ENCODE peak calls at places on chromosome 10, in six cellular contexts. X is transverse colon, C is sigmoid colon, Y is stomach, R is esophagus muscularis mucosa, Z is GM12878. M is an unnamed sample.

GRCh38 chr10:13984647-13985155 is 346.0 kb downstream of the FRMD4A start:
- DNase-seq in Y (no peak), X (no peak), C (no peak), R (no peak), Z (no peak), M (no peak)

GRCh38 chr10:7696545-7696944 is 6.6 kb upstream of the ITIH2 start:
- DNase-seq in Z (no peak), C (peak), Y (peak), R (no peak), X (no peak), M (peak)

GRCh38 chr10:47318706-47319105 is 3.5 kb upstream of the GDF2 start:
- DNase-seq in Y (no peak), Z (no peak), R (no peak), X (no peak), C (no peak), M (no peak)

GRCh38 chr10:3467052-3467906 is 294.7 kb upstream of the PITRM1 start:
- DNase-seq in Z (no peak), Y (peak), R (peak), C (peak), X (peak), M (peak)

GRCh38 chr10:68516766-68517165 is 10.6 kb downstream of the SLC25A16 start:
- DNase-seq in Y (no peak), X (no peak), R (no peak), Z (no peak), C (no peak), M (no peak)

GRCh38 chr10:25725917-25726716 is 207.9 kb upstream of the MYO3A start:
- DNase-seq in R (no peak), X (no peak), Y (no peak), C (no peak), Z (no peak), M (no peak)

GRCh38 chr10:49280001-49280408 is 19.0 kb upstream of the C10orf71 start:
- DNase-seq in R (no peak), C (peak), Z (no peak), Y (peak), X (no peak), M (peak)

GRCh38 chr10:70679498-70679897 is 7.2 kb downstream of the ADAMTS14 start:
- DNase-seq in Z (no peak), R (no peak), Y (no peak), C (no peak), X (no peak), M (no peak)

GRCh38 chr10:11335167-11335652 is 276.2 kb downstream of the USP6NL start:
- DNase-seq in R (no peak), Z (no peak), Y (no peak), C (no peak), X (no peak), M (peak)

GRCh38 chr10:5779753-5780152 is 33.5 kb downstream of the GDI2 start:
- DNase-seq in C (no peak), Z (no peak), R (no peak), Y (no peak), X (no peak), M (no peak)

GRCh38 chr10:30738416-30738815 is 108.9 kb upstream of the LYZL2 start:
- DNase-seq in R (no peak), Z (no peak), Y (no peak), C (no peak), X (no peak), M (no peak)

GRCh38 chr10:35639651-35640311 is 2.3 kb downstream of the FZD8 start:
- DNase-seq in C (peak), X (peak), Z (no peak), Y (peak), R (no peak), M (peak)

GRCh38 chr10:14253079-14253478 is 77.6 kb downstream of the FRMD4A start:
- DNase-seq in C (no peak), Y (no peak), R (no peak), X (no peak), Z (no peak), M (no peak)

GRCh38 chr10:34907743-34908425 is 92.8 kb upstream of the PARD3 start:
- DNase-seq in Y (no peak), C (peak), R (no peak), Z (no peak), X (no peak), M (no peak)

GRCh38 chr10:69958232-69958902 is 94.3 kb upstream of the MACROH2A2 start:
- DNase-seq in C (no peak), Z (no peak), X (no peak), R (no peak), Y (peak), M (no peak)

GRCh38 chr10:96229568-96230030 is 41.8 kb downstream of the BLNK start:
- DNase-seq in C (peak), X (peak), R (no peak), Y (peak), Z (peak), M (peak)

GRCh38 chr10:24331457-24331856 is 122.5 kb downstream of the KIAA1217 start:
- DNase-seq in X (peak), C (no peak), Z (no peak), R (no peak), Y (peak), M (peak)

GRCh38 chr10:32412499-32412853 is 33.5 kb upstream of the CCDC7 start:
- DNase-seq in C (no peak), Z (no peak), Y (no peak), R (no peak), X (no peak), M (no peak)

DNA sequence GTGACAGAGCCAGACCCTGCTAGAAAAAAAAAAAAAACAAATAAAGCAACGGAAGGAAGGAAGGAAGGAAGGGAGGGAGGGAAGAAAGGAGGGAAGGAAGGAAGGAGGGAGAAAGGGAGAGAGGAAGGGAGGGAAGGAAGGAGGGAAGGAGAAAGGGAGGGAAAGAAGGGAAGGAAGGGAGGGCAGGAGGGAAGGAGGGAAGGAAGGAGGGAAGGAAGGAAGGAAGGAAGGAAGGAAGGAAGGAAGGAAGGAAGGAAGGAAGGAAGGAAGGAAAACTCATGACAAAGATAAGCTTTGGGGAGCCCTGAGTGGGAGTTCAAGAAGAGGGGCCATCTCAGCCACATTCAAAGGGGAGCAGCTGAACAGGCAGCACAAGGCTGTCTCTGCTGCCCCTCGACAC is 124.7 kb upstream of the MGMT start:
- DNase-seq in C (no peak), Z (no peak), X (no peak), Y (no peak), R (peak), M (no peak)
- TF ChIP-seq CTCF in C (no peak), Z (no peak), X (no peak), Y (no peak), R (no peak), M (no peak)

DNA sequence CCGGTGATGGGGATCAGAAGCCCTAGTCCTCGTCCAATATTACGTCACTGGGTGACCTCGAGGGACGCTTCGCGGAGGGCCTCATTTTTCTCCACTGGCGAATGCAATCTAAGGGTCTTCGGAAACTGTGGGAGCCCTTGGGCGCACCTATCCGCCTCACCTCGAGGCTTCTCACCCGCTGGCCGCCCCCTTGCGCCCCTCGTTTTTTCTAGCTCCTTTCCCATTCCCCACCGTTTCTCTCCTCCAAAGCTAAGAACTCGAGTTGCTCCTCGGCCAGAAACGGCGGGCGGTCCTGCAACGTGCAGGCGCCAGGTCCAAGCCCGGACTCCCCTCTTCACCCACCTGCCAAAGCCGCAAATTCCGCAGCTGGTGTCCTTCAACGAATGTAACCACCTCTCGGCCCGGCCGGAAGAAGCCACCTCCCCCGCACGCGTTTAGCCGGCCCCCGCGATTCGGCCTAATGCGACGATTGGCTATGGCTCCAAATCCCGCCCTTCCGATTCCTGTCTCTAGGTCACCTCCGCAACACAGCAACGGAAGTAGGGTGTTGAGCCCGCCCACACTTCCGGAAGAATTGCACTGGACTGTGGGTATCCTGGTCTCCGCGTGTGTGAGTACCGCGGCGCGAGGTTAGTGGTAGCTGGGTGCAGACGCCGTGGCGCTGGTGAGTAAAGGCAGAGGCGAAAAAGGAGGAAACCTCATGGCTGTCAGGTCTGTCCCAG is at the start of the genes ATP5MK and PDCD11:
- DNase-seq in Z (peak), C (peak), X (peak), Y (peak), R (peak), M (peak)
- TF ChIP-seq EP300 in Z (peak), C (no peak), X (no peak), Y (peak), R (no peak), M (no peak)

GRCh38 chr10:71878327-71879034 is 27.4 kb upstream of the PSAP start:
- DNase-seq in Z (no peak), X (no peak), C (no peak), R (no peak), Y (no peak), M (no peak)
- TF ChIP-seq POLR2AphosphoS5 in Z (no peak), X (no peak), C (no peak), R (no peak), Y (no peak), M (no peak)

GRCh38 chr10:92290837-92291609 is at the start of the genes CPEB3 and MARCHF5:
- DNase-seq in X (peak), Z (peak), Y (peak), C (peak), R (peak), M (peak)
- TF ChIP-seq CTCF in X (peak), Z (peak), Y (peak), C (peak), R (peak), M (peak)

GRCh38 chr10:80769700-80770160 is 232.0 kb downstream of the SH2D4B start:
- DNase-seq in R (no peak), X (no peak), Y (no peak), Z (no peak), C (no peak), M (no peak)
- TF ChIP-seq EP300 in R (no peak), X (no peak), Y (no peak), Z (no peak), C (no peak), M (no peak)

DNA sequence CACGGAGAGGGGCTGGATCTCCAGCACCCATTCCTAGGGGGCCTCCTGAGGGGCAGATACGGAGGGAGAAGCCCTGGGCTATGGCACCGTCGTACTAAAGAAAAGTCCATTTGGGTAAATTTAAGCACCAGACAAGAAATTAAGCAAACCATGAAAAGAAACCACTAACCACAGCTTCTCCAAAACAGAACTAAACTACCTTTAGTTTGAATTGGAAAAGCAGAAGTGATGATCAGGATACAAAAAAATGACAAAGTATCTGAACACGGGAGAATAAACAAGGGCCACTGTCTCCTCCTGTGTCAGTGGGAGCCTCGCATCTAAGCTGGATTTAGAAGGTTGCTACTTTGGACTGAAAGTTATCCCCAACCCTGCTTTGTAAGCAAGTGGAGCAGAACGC is 69.1 kb downstream of the DIP2C start:
- DNase-seq in Y (no peak), X (no peak), R (no peak), C (no peak), Z (peak), M (no peak)
- TF ChIP-seq POLR2AphosphoS5 in Y (no peak), X (no peak), R (no peak), C (no peak), Z (no peak), M (no peak)

DNA sequence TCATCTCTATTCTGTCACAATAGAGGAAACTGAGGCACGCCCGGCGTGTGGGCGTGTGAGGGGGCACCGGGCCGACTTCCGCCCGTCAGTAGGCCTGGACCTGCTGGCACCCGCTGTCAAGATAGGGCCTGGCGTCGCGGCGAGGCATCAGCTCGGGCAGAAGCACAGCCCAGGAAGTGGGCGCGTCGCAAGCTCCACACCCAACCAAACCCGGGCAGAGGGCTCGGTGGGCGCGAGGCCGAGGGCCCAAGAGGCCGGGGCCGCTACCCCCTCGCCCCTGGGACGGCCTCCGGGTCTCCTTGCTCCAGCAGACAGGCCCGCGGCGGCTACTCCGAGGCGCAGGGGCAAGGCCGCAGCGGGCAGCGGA is 91.2 kb downstream of the SPAG6 start:
- DNase-seq in R (no peak), Y (no peak), Z (no peak), X (peak), C (no peak), M (peak)
- TF ChIP-seq CTCF in R (no peak), Y (no peak), Z (no peak), X (no peak), C (no peak), M (no peak)

GRCh38 chr10:111758593-111758992 is 425.0 kb downstream of the GPAM start:
- DNase-seq in X (no peak), Z (no peak), R (no peak), C (no peak), Y (no peak), M (no peak)
- TF ChIP-seq EP300 in X (no peak), Z (no peak), R (no peak), C (no peak), Y (no peak), M (no peak)

DNA sequence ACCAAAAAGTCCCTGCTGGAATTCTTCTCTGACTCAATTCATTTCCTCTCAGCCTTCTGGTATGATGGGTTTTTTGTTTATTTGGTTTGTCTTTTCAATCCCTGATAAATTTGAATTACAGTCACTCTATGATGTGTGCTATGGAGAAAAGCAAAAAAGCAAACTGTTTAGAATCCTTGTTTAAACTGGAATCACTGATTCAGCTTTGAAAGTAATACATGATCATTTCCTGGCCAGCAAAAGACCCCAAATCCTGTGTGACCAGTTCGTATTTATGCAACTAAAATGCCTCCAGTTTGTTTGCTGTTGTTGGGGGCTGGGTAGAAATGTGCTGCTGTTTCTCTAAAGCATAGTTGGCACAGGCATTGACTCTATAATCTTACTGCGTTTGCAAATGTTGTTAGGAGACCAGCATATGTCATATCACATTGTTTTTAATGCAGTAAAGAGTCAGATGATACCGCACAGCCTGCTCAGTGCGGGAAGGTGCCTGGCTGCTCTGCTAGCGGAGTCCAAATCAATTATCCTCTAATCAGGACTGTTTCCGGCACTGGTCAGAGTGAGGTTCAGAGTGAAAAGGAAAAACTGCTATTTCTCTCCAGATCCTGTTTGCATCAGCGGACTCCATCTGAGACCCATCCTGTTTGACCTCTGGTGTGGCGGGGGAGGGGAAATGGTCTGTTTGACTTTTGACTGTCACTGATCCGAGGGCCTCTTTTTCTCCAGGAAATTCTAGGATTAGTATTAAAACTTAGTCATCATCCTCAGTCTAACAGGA is 40.6 kb upstream of the ADD3 start:
- DNase-seq in X (no peak), C (no peak), Y (no peak), Z (no peak), R (no peak), M (no peak)
- TF ChIP-seq POLR2AphosphoS5 in X (no peak), C (no peak), Y (no peak), Z (no peak), R (no peak), M (no peak)

GRCh38 chr10:59335497-59335896 is 26.9 kb downstream of the FAM13C start:
- DNase-seq in R (no peak), C (no peak), X (no peak), Y (no peak), Z (no peak), M (no peak)

GRCh38 chr10:59333731-59334130 is 28.6 kb downstream of the FAM13C start:
- DNase-seq in Z (no peak), C (no peak), X (no peak), R (no peak), Y (no peak), M (no peak)

GRCh38 chr10:59336632-59337031 is 25.7 kb downstream of the FAM13C start:
- DNase-seq in Z (no peak), X (no peak), R (no peak), Y (no peak), C (no peak), M (no peak)

GRCh38 chr10:59331661-59332060 is 30.7 kb downstream of the FAM13C start:
- DNase-seq in Z (no peak), R (no peak), C (no peak), X (no peak), Y (no peak), M (no peak)

GRCh38 chr10:59332581-59332980 is 29.8 kb downstream of the FAM13C start:
- DNase-seq in X (no peak), C (no peak), R (no peak), Z (no peak), Y (no peak), M (no peak)
- TF ChIP-seq CTCF in X (no peak), C (no peak), R (no peak), Z (no peak), Y (no peak), M (no peak)

M was measured in upper lobe of left lung.